ENCODE peak calls at places on chromosome 20, in four cellular contexts. R is pancreas, S is PC-9, U is cardiac muscle cell. K is an unnamed sample.

GRCh38 chr20:17498181-17498580 is 33.0 kb downstream of the BFSP1 start:
- DNase-seq in R (no peak), U (no peak), S (no peak), K (no peak)

GRCh38 chr20:46928580-46929132 is 34.0 kb downstream of the EYA2 start:
- DNase-seq in R (no peak), S (no peak), U (peak; percentile 38), K (no peak)

GRCh38 chr20:38170914-38171300 is 5.8 kb upstream of the TGM2 start:
- DNase-seq in S (no peak), U (no peak), R (no peak), K (no peak)

GRCh38 chr20:25081065-25081729 is 744 bp downstream of the VSX1 start:
- DNase-seq in S (no peak), R (no peak), U (peak; percentile 26), K (no peak)

GRCh38 chr20:4082406-4083102 is 67.2 kb upstream of the RNF24 start:
- DNase-seq in S (peak; percentile 37), U (peak; percentile 93), R (no peak), K (peak; percentile 83)

GRCh38 chr20:840858-841567 is 7.5 kb downstream of the FAM110A start:
- DNase-seq in U (no peak), R (peak; percentile 85), S (peak; percentile 61), K (no peak)

GRCh38 chr20:5864873-5865582 is 85.3 kb downstream of the TRMT6 start:
- DNase-seq in U (peak; percentile 81), R (no peak), S (peak; percentile 13), K (no peak)

GRCh38 chr20:37938954-37939353 is 36.0 kb downstream of the VSTM2L start:
- DNase-seq in S (no peak), R (no peak), U (no peak), K (no peak)

GRCh38 chr20:51934301-51935002 is 132.1 kb upstream of the SALL4 start:
- DNase-seq in U (no peak), R (no peak), S (no peak), K (no peak)

GRCh38 chr20:35463455-35464300 is 8.3 kb downstream of the CEP250 start:
- DNase-seq in U (peak; percentile 81), S (peak; percentile 60), R (no peak), K (peak; percentile 64)

GRCh38 chr20:37231970-37232620 is 29.5 kb downstream of the GHRH start:
- DNase-seq in R (no peak), S (no peak), U (no peak), K (no peak)

GRCh38 chr20:51272392-51272791 is 249.5 kb upstream of the KCNG1 start:
- DNase-seq in S (no peak), U (peak; percentile 70), R (no peak), K (no peak)

GRCh38 chr20:31845300-31845863 is at the start of gene FOXS1:
- DNase-seq in U (peak; percentile 18), R (peak; percentile 62), S (no peak), K (no peak)

DNA sequence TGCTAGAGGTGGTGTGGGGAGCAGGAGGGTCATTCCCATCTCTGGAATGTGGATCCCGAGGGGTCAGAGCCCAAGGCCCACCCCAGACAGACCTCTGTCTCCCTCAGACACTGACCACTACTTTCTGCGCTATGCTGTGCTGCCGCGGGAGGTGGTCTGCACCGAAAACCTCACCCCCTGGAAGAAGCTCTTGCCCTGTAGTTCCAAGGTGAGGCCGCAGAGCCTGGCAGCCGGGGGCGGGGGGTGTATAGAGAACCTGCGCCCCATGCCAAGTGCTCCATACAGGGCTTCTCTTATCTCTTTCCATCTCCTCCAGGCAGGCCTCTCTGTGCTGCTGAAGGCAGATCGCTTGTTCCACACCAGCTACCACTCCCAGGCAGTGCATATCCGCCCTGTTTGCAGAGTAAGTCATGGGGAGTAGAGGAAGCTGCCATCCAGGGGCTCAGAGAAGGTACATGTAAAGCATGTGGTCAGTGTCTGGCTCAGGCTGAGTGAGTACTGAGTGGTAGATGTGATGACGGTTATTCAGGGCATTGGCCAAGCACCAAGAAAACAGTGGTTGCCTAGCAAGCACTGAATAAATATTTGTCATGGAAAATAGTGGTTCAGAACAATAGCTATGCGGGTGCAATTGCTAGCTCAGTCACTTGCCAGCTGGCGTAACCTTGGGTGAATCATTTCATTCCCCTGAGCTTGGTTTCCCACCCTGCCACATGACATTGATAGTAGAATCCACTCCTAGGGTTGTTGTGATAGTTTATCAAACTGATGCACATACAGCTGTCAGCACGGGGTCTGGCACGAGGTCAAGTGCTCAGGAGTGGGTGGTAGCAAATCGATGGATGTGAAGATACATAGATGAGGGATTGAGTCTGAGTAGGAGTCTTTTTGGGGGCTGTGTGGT is 3.5 kb downstream of the PIGT start:
- DNase-seq in R (peak; percentile 55), U (peak; percentile 94), S (peak; percentile 78), K (no peak)
- H3K4me3 ChIP-seq in R (no peak overlapping the region), U (no peak overlapping the region), S (no peak overlapping the region), K (no peak overlapping the region)

GRCh38 chr20:26209171-26209941 is 512.7 kb upstream of the ZNF337 start:
- DNase-seq in S (no peak), U (peak; percentile 27), R (peak; percentile 48), K (no peak)
- H3K4me3 ChIP-seq in S (no peak overlapping the region), U (peak overlapping the region; percentile 17), R (no peak overlapping the region), K (no peak overlapping the region)

DNA sequence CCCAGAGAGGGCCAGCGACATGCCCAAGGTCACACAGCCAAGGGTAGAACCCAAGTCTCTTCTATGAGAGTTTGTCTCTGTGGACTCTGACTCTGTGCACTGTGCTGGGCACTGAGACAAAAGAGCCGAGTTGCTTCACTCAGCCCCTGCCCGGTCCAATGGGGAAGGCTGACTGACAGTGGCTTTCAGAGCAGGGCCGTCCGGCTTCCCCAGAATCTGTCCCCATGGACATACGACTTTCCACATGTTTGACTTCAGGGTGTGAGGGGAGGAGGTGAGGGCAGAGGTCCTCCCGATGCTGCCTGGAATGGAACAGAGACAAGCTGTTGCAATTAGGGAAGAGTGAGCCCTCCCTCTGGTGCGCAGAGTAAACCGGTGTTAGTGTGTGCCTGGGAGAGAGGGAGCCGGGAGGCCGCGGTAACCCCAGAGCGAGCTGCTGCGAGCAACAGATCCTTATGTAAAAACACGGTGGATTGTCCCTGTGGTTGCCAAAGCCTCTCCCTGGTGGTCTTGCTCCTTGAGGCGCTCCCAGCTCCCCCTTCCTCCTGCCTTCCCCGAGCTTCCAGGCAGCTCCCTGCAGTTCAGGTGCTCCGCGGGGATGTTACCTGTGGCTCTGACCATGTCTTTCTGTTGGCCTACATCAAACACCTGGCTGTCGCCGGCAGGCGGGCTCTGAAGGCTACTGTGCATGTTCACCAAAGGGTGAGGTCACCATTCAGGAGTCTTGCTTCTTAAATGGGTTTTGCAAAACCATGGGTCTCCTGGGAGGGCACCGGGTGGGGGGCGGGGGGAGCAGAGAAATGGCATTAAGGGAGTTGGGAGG is 678 bp downstream of the SIRPA start:
- DNase-seq in R (no peak), S (no peak), U (peak; percentile 39), K (no peak)
- H3K4me3 ChIP-seq in R (peak overlapping the region; percentile 51), S (peak overlapping the region; percentile 94), U (peak overlapping the region; percentile 70), K (no peak overlapping the region)

GRCh38 chr20:15297059-15297875 is 959.9 kb upstream of the FLRT3 start:
- DNase-seq in U (no peak), S (no peak), R (no peak), K (no peak)

DNA sequence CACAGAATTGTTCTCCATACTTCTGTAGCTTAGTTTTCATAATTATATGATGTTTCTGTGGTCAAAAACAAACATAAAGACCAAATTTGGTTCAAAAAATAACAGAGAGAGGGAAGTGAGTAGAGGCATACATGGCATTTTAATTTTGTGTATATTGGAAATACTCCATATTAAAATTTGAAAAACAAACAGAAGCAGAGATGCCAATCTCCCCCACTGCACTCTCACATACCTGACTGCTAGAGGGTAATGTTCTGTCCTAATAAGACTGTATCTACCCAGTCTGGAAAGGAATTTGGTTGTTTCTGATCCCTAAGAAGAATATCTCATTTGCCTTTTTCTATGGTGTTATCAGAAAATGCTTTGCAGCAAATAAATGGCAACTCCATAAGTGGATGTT is 959.0 kb upstream of the FLRT3 start:
- DNase-seq in S (no peak), U (no peak), R (no peak), K (no peak)
- H3K4me3 ChIP-seq in S (no peak overlapping the region), U (no peak overlapping the region), R (no peak overlapping the region), K (no peak overlapping the region)

GRCh38 chr20:58853466-58853865 is 950 bp downstream of the GNAS start:
- DNase-seq in U (no peak), S (no peak), R (no peak), K (no peak)

GRCh38 chr20:58851221-58851968 is 693 bp upstream of the GNAS-AS1 start:
- DNase-seq in S (peak; percentile 14), U (peak; percentile 16), R (no peak), K (no peak)

GRCh38 chr20:58852559-58853271 is at the start of gene GNAS:
- DNase-seq in R (peak; percentile 81), U (peak; percentile 70), S (peak; percentile 60), K (no peak)

GRCh38 chr20:58850693-58851174 is at the start of gene GNAS-AS1:
- DNase-seq in U (peak; percentile 93), S (peak; percentile 90), R (peak; percentile 95), K (peak; percentile 89)

GRCh38 chr20:58851969-58852458 is 502 bp upstream of the GNAS start:
- DNase-seq in U (no peak), S (no peak), R (no peak), K (no peak)
- H3K4me3 ChIP-seq in U (peak overlapping the region; percentile 52), S (peak overlapping the region; percentile 73), R (peak overlapping the region; percentile 5), K (no peak overlapping the region)

DNA sequence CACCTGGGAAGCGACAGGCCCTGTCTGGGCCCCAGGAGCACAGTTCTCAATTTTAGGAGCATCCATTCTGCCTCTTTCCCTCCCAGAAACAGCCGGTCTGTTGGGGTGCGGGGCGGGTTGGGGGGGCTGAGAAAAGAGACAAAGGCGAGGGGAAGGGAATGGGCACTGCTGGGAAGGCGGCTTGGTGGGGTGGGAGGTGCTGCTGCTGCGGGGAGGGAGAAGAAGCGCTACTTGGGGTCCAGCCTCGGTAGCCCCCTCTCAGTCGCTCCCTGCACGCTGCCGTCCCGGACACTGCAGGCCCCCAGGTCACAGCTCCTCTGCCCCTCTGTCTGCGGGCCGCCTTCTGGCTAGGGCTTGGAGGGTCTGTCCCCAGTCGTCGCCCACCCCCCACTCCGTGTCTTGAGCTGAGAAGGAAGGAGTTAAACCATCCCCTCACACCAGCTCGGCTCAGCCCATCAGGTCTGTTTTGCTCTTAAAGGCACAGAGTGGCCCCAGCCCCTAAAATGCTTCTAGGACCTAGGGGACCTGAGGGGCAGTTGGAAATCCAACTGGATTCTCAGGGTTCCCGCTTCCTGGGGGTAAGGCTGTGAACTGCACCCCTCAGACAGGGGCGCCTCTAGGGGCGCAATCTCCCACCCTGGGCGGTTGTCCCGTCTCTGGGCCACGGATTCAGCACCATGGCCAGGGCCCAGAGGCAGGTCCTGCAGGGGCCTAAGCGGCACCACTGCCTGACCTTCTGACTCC is 740 bp downstream of the GDAP1L1 start:
- DNase-seq in R (no peak), S (peak; percentile 43), U (peak; percentile 49), K (peak; percentile 28)
- H3K4me3 ChIP-seq in R (no peak overlapping the region), S (no peak overlapping the region), U (peak overlapping the region; percentile 52), K (no peak overlapping the region)

GRCh38 chr20:23656372-23656771 is 18.6 kb upstream of the CST3 start:
- DNase-seq in R (no peak), U (no peak), S (no peak), K (no peak)
- H3K4me3 ChIP-seq in R (no peak overlapping the region), U (no peak overlapping the region), S (no peak overlapping the region), K (no peak overlapping the region)